ENCODE peak calls at places on chromosomes 11 and 22, in eight cellular contexts. E is activated naive CD8-positive, alpha-beta T cell treated with anti-CD3 and anti-CD28 coated beads, Interleukin-2, amount 50 U/mL, for 24 hours; S is germinal center; T is activated CD4-positive, alpha-beta T cell treated with anti-CD3 and anti-CD28 coated beads, Interleukin-2, amount 10 ng/mL, durations not matched to agents 7 days and 5 days; M is heart right ventricle; R is fibroblast of villous mesenchyme; X is AG10803; B is MCF 10A. A is an unnamed sample.

GRCh38 chr11:32385998-32386397 is 49.3 kb downstream of the WT1 start:
- DNase-seq in E (no peak), S (no peak), T (no peak), M (no peak), R (peak; percentile 76), X (peak; percentile 40), B (peak; percentile 65), A (peak; percentile 49)

GRCh38 chr11:59141673-59142460 is 789 bp upstream of the FAM111A start:
- DNase-seq in E (no peak), S (no peak), T (no peak), M (no peak), R (peak; percentile 24), X (peak; percentile 71), B (no peak), A (peak; percentile 50)

GRCh38 chr11:71252782-71253730 is 679 bp upstream of the SHANK2 start:
- DNase-seq in E (no peak), S (peak; percentile 22), T (no peak), M (no peak), R (peak; percentile 59), X (peak; percentile 63), B (no peak), A (peak; percentile 83)

GRCh38 chr11:19093976-19094375 is 23.0 kb upstream of the ZDHHC13 start:
- DNase-seq in E (no peak), S (no peak), T (no peak), M (no peak), R (peak; percentile 21), X (peak; percentile 62), B (peak; percentile 52), A (peak; percentile 32)

GRCh38 chr11:65422104-65422632 is 430 bp upstream of the NEAT1 start:
- DNase-seq in E (peak; percentile 98), S (peak; percentile 71), T (peak; percentile 94), M (peak; percentile 99), R (peak; percentile 99), X (peak; percentile 99), B (peak; percentile 93), A (peak; percentile 96)

GRCh38 chr11:77096591-77097019 is 6.0 kb upstream of the OMP start:
- DNase-seq in E (no peak), S (no peak), T (no peak), M (no peak), R (no peak), X (no peak), B (no peak), A (no peak)

GRCh38 chr22:50191041-50191740 is 5.5 kb downstream of the TRABD start:
- DNase-seq in E (peak; percentile 75), S (peak; percentile 64), T (peak; percentile 84), M (peak; percentile 33), R (peak; percentile 61), X (no peak), B (no peak), A (no peak)

GRCh38 chr11:102497061-102497460 is 33.5 kb downstream of the MMP7 start:
- DNase-seq in E (no peak), S (no peak), T (no peak), M (no peak), R (peak; percentile 18), X (peak; percentile 58), B (no peak), A (peak; percentile 44)

GRCh38 chr11:86204356-86204755 is 40.2 kb upstream of the EED start:
- DNase-seq in E (no peak), S (no peak), T (no peak), M (no peak), R (no peak), X (no peak), B (no peak), A (no peak)

GRCh38 chr11:123116486-123116885 is 54.5 kb upstream of the HSPA8 start:
- DNase-seq in E (no peak), S (no peak), T (no peak), M (no peak), R (no peak), X (no peak), B (no peak), A (no peak)

GRCh38 chr22:32754413-32755041 is 47.0 kb upstream of the TIMP3 start:
- DNase-seq in E (no peak), S (no peak), T (no peak), M (peak; percentile 44), R (peak; percentile 53), X (peak; percentile 51), B (peak; percentile 60), A (peak; percentile 76)

GRCh38 chr11:19718976-19719375 is 6.3 kb downstream of the NAV2 start:
- DNase-seq in E (no peak), S (no peak), T (no peak), M (no peak), R (no peak), X (no peak), B (no peak), A (no peak)

GRCh38 chr22:22203048-22203971 is 41.3 kb upstream of the VPREB1 start:
- DNase-seq in E (no peak), S (no peak), T (no peak), M (no peak), R (no peak), X (no peak), B (no peak), A (no peak)

GRCh38 chr11:117643606-117644300 is 153.3 kb downstream of the DSCAML1 start:
- DNase-seq in E (no peak), S (no peak), T (no peak), M (no peak), R (no peak), X (no peak), B (no peak), A (no peak)

GRCh38 chr11:30936476-30936875 is 350.3 kb upstream of the MPPED2 start:
- DNase-seq in E (no peak), S (no peak), T (no peak), M (no peak), R (no peak), X (peak; percentile 37), B (no peak), A (no peak)

GRCh38 chr11:9714540-9714939 is 50.7 kb downstream of the SWAP70 start:
- DNase-seq in E (no peak), S (no peak), T (no peak), M (no peak), R (no peak), X (no peak), B (no peak), A (peak; percentile 43)

GRCh38 chr11:93895106-93895862 is 44.9 kb upstream of the VSTM5 start:
- DNase-seq in E (peak; percentile 2), S (no peak), T (peak; percentile 26), M (no peak), R (peak; percentile 71), X (peak; percentile 92), B (peak; percentile 73), A (peak; percentile 76)

GRCh38 chr11:94183886-94184264 is 55.2 kb downstream of the PANX1 start:
- DNase-seq in E (peak; percentile 30), S (peak; percentile 37), T (peak; percentile 17), M (peak; percentile 66), R (peak; percentile 58), X (peak; percentile 34), B (peak; percentile 75), A (peak; percentile 62)

GRCh38 chr11:48170176-48170839 is 46.3 kb upstream of the OR4B1 start:
- DNase-seq in E (no peak), S (no peak), T (no peak), M (no peak), R (peak; percentile 59), X (peak; percentile 57), B (no peak), A (peak; percentile 62)

GRCh38 chr11:62611705-62612365 is 740 bp downstream of the EML3 start:
- DNase-seq in E (peak; percentile 57), S (no peak), T (no peak), M (peak; percentile 49), R (peak; percentile 55), X (peak; percentile 70), B (peak; percentile 56), A (peak; percentile 76)

GRCh38 chr11:28966951-28967350 is 858.8 kb downstream of the METTL15 start:
- DNase-seq in E (no peak), S (no peak), T (no peak), M (no peak), R (no peak), X (no peak), B (no peak), A (peak; percentile 45)

A was measured in fibroblast of mammary gland.